ENCODE peak calls at places on chromosome 15, in eight cellular contexts. K is AG09309; G is breast epithelium; E is hippocampal formation; T is Kasumi-1; U is T1000; H is retina; X is stimulated activated CD8-positive, alpha-beta memory T cell treated with anti-CD3 and anti-CD28 coated beads, Interleukin-7, amount 100 ng/mL, for 24 hours. V is an unnamed sample.

GRCh38 chr15:68228143-68228970 is 1.2 kb downstream of the CLN6 start:
- DNase-seq in K (no peak), G (no peak), E (no peak), T (peak), U (no peak), H (no peak), X (no peak), V (no peak)

GRCh38 chr15:101359365-101359947 is 64.4 kb upstream of the SNRPA1 start:
- DNase-seq in K (no peak), G (no peak), E (no peak), T (no peak), U (no peak), H (no peak), X (no peak), V (no peak)

GRCh38 chr15:63276342-63277043 is 912 bp upstream of the APH1B start:
- DNase-seq in K (no peak), G (no peak), E (no peak), T (peak), U (no peak), H (no peak), X (no peak), V (no peak)

GRCh38 chr15:62977952-62978811 is 64.4 kb upstream of the TPM1 start:
- DNase-seq in K (no peak), G (no peak), E (no peak), T (no peak), U (peak), H (peak), X (no peak), V (no peak)

GRCh38 chr15:39936187-39936586 is 2.3 kb downstream of the EIF2AK4 start:
- DNase-seq in K (no peak), G (no peak), E (no peak), T (no peak), U (peak), H (no peak), X (no peak), V (no peak)

GRCh38 chr15:39110746-39111145 is 470.1 kb upstream of the THBS1 start:
- DNase-seq in K (no peak), G (no peak), E (no peak), T (no peak), U (no peak), H (no peak), X (no peak), V (no peak)

GRCh38 chr15:63200464-63201242 is 11.2 kb downstream of the RAB8B start:
- DNase-seq in K (no peak), G (no peak), E (no peak), T (no peak), U (no peak), H (no peak), X (no peak), V (no peak)

GRCh38 chr15:47963265-47963664 is 157.5 kb upstream of the SLC24A5 start:
- DNase-seq in K (no peak), G (no peak), E (no peak), T (no peak), U (no peak), H (no peak), X (no peak), V (no peak)

GRCh38 chr15:92623435-92623834 is 32.1 kb downstream of the FAM174B start:
- DNase-seq in K (no peak), G (peak), E (no peak), T (no peak), U (no peak), H (no peak), X (no peak), V (no peak)

GRCh38 chr15:82186748-82187415 is 75.7 kb downstream of the EFL1 start:
- DNase-seq in K (no peak), G (no peak), E (no peak), T (no peak), U (no peak), H (no peak), X (no peak), V (no peak)

GRCh38 chr15:47806008-47806407 is 88.7 kb downstream of the SEMA6D start:
- DNase-seq in K (no peak), G (no peak), E (no peak), T (no peak), U (no peak), H (peak), X (no peak), V (no peak)